ENCODE peak calls at places on chromosomes 13 and 19, in nine cellular contexts. One of them, this sample, is unnamed.

GRCh38 chr13:25286308-25286968 is 850 bp downstream of the MTMR6 start:
- DNase-seq in GM12892: peak; percentile 24
- DNase-seq in upper lobe of left lung: peak; percentile 62
- DNase-seq in SK-N-SH: peak; percentile 49
- DNase-seq in HL-60: peak; percentile 71
- DNase-seq in transverse colon: peak; percentile 44
- DNase-seq in GM12891: no peak
- DNase-seq in Panc1: no peak
- DNase-seq in sigmoid colon: no peak
- DNase-seq in this sample: no peak

GRCh38 chr13:91097269-91097668 is 250.2 kb upstream of the MIR17HG start:
- DNase-seq in upper lobe of left lung: no peak
- DNase-seq in SK-N-SH: no peak
- DNase-seq in GM12891: no peak
- DNase-seq in sigmoid colon: no peak
- DNase-seq in GM12892: no peak
- DNase-seq in HL-60: no peak
- DNase-seq in Panc1: no peak
- DNase-seq in transverse colon: no peak
- DNase-seq in this sample: no peak

GRCh38 chr19:36986601-36987000 is 70.5 kb downstream of the ZNF568 start:
- DNase-seq in HL-60: no peak
- DNase-seq in sigmoid colon: no peak
- DNase-seq in GM12891: no peak
- DNase-seq in Panc1: no peak
- DNase-seq in SK-N-SH: no peak
- DNase-seq in transverse colon: no peak
- DNase-seq in upper lobe of left lung: no peak
- DNase-seq in GM12892: no peak
- DNase-seq in this sample: no peak

GRCh38 chr13:46544811-46545210 is 8.2 kb upstream of the LRCH1 start:
- DNase-seq in Panc1: no peak
- DNase-seq in SK-N-SH: no peak
- DNase-seq in transverse colon: no peak
- DNase-seq in HL-60: no peak
- DNase-seq in sigmoid colon: no peak
- DNase-seq in GM12892: no peak
- DNase-seq in upper lobe of left lung: no peak
- DNase-seq in GM12891: no peak
- DNase-seq in this sample: no peak

GRCh38 chr13:114009590-114010400 is 35.9 kb upstream of the C13orf46 start:
- DNase-seq in GM12892: no peak
- DNase-seq in upper lobe of left lung: no peak
- DNase-seq in GM12891: no peak
- DNase-seq in Panc1: no peak
- DNase-seq in SK-N-SH: no peak
- DNase-seq in transverse colon: no peak
- DNase-seq in HL-60: no peak
- DNase-seq in sigmoid colon: peak; percentile 49
- DNase-seq in this sample: no peak

GRCh38 chr19:41299755-41300089 is 10.2 kb upstream of the CCDC97 start:
- DNase-seq in transverse colon: peak; percentile 66
- DNase-seq in sigmoid colon: peak; percentile 87
- DNase-seq in GM12892: no peak
- DNase-seq in upper lobe of left lung: peak; percentile 65
- DNase-seq in Panc1: no peak
- DNase-seq in HL-60: no peak
- DNase-seq in SK-N-SH: no peak
- DNase-seq in GM12891: no peak
- DNase-seq in this sample: no peak

GRCh38 chr19:29528350-29528945 is 2.7 kb downstream of the VSTM2B start:
- DNase-seq in transverse colon: peak; percentile 26
- DNase-seq in upper lobe of left lung: no peak
- DNase-seq in GM12892: peak; percentile 84
- DNase-seq in sigmoid colon: peak; percentile 66
- DNase-seq in SK-N-SH: peak; percentile 94
- DNase-seq in GM12891: peak; percentile 92
- DNase-seq in Panc1: no peak
- DNase-seq in HL-60: peak; percentile 70
- DNase-seq in this sample: no peak

GRCh38 chr13:24165746-24166145 is 5.2 kb downstream of the SPATA13 start:
- DNase-seq in GM12891: no peak
- DNase-seq in Panc1: no peak
- DNase-seq in HL-60: no peak
- DNase-seq in SK-N-SH: no peak
- DNase-seq in GM12892: no peak
- DNase-seq in transverse colon: no peak
- DNase-seq in upper lobe of left lung: no peak
- DNase-seq in sigmoid colon: no peak
- DNase-seq in this sample: no peak

GRCh38 chr19:58356236-58356970 is 3.1 kb upstream of the A1BG start:
- DNase-seq in GM12891: no peak
- DNase-seq in transverse colon: no peak
- DNase-seq in Panc1: no peak
- DNase-seq in SK-N-SH: no peak
- DNase-seq in GM12892: no peak
- DNase-seq in HL-60: no peak
- DNase-seq in sigmoid colon: peak; percentile 46
- DNase-seq in upper lobe of left lung: no peak
- DNase-seq in this sample: no peak

GRCh38 chr13:74683411-74683810 is 549.2 kb upstream of the KLF12 start:
- DNase-seq in upper lobe of left lung: no peak
- DNase-seq in GM12892: no peak
- DNase-seq in transverse colon: no peak
- DNase-seq in Panc1: no peak
- DNase-seq in GM12891: no peak
- DNase-seq in HL-60: no peak
- DNase-seq in SK-N-SH: no peak
- DNase-seq in sigmoid colon: no peak
- DNase-seq in this sample: no peak

DNA sequence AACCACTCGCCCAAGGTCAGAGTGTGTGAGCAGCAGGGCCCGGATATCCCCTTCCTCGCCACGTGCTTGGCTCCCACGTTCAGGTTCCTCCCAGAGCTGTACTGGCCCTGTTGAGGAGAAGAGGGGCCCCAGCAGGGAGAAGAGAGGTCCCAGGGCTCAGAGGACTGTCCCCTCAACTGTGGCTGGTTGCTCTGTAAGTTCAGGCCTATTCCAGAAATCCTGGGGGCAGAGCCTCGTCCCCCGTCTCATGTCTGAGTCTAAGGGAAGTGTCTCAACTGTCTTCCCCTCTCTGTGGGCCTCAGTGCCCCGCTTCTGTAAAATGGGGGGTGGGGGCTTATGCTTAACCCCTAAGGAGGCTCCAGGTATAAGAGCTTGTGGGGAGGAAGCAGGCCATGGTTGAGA is 3.9 kb downstream of the PPP5C start:
- DNase-seq in GM12891: no peak
- DNase-seq in SK-N-SH: no peak
- DNase-seq in upper lobe of left lung: peak; percentile 36
- DNase-seq in HL-60: peak; percentile 75
- DNase-seq in Panc1: no peak
- DNase-seq in GM12892: no peak
- DNase-seq in sigmoid colon: no peak
- DNase-seq in transverse colon: no peak
- DNase-seq in this sample: no peak
- TF ChIP-seq POLR2AphosphoS5 in GM12891: no peak
- TF ChIP-seq POLR2AphosphoS5 in SK-N-SH: no peak
- TF ChIP-seq POLR2AphosphoS5 in upper lobe of left lung: no peak
- TF ChIP-seq POLR2AphosphoS5 in HL-60: no peak
- TF ChIP-seq POLR2AphosphoS5 in Panc1: no peak
- TF ChIP-seq POLR2AphosphoS5 in GM12892: peak; percentile 36
- TF ChIP-seq POLR2AphosphoS5 in sigmoid colon: no peak
- TF ChIP-seq POLR2AphosphoS5 in transverse colon: no peak
- TF ChIP-seq POLR2AphosphoS5 in this sample: no peak

DNA sequence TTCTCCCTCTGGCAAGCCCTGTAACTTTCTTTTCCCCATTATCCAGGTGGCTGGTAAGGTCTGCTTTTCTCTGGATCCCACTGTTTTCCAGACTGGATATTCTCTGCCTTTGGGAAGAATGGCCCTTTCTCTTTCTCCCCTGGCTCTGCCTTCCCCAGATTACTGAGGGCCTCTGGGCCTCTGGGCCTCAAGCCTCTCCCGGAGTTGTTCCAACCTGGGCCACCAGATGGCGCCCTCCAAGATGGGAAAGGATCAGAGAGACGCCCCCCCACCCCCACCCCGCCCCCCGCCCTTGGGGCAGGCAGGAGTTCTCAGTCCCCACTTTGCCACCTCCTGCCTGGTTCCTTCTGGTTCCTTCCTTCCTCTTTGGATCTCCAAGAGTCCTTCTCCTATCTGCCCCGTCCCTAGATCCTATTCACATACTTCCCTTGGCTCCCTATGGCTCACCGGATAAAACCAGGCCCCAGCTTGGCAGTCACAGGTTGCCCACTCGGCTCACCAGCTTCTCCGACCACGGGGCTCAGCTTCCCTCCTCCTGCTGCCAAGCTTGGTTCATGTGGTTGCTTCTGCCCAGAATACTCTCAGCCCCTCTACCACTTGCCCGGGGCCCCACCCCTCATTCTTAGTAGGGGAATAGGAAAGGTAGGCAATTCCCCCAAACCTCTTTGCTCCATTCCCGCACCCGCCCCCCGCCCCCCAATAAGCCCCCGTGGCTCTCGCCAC is 13.0 kb downstream of the EPS8L1 start:
- DNase-seq in upper lobe of left lung: peak; percentile 55
- DNase-seq in GM12891: peak; percentile 80
- DNase-seq in HL-60: peak; percentile 73
- DNase-seq in Panc1: no peak
- DNase-seq in GM12892: peak; percentile 76
- DNase-seq in transverse colon: peak; percentile 82
- DNase-seq in sigmoid colon: peak; percentile 86
- DNase-seq in SK-N-SH: peak; percentile 92
- DNase-seq in this sample: no peak
- TF ChIP-seq POLR2AphosphoS5 in upper lobe of left lung: no peak
- TF ChIP-seq POLR2AphosphoS5 in GM12891: no peak
- TF ChIP-seq POLR2AphosphoS5 in HL-60: no peak
- TF ChIP-seq POLR2AphosphoS5 in Panc1: no peak
- TF ChIP-seq POLR2AphosphoS5 in GM12892: no peak
- TF ChIP-seq POLR2AphosphoS5 in transverse colon: no peak
- TF ChIP-seq POLR2AphosphoS5 in sigmoid colon: no peak
- TF ChIP-seq POLR2AphosphoS5 in SK-N-SH: no peak
- TF ChIP-seq POLR2AphosphoS5 in this sample: no peak

GRCh38 chr13:28657784-28658538 is 969 bp upstream of the POMP start:
- DNase-seq in SK-N-SH: peak; percentile 7
- DNase-seq in transverse colon: no peak
- DNase-seq in Panc1: no peak
- DNase-seq in GM12892: no peak
- DNase-seq in HL-60: peak; percentile 38
- DNase-seq in sigmoid colon: no peak
- DNase-seq in GM12891: no peak
- DNase-seq in upper lobe of left lung: no peak
- DNase-seq in this sample: no peak
- TF ChIP-seq POLR2AphosphoS5 in SK-N-SH: no peak
- TF ChIP-seq POLR2AphosphoS5 in transverse colon: no peak
- TF ChIP-seq POLR2AphosphoS5 in Panc1: no peak
- TF ChIP-seq POLR2AphosphoS5 in GM12892: no peak
- TF ChIP-seq POLR2AphosphoS5 in HL-60: no peak
- TF ChIP-seq POLR2AphosphoS5 in sigmoid colon: no peak
- TF ChIP-seq POLR2AphosphoS5 in GM12891: no peak
- TF ChIP-seq POLR2AphosphoS5 in upper lobe of left lung: no peak
- TF ChIP-seq POLR2AphosphoS5 in this sample: no peak

DNA sequence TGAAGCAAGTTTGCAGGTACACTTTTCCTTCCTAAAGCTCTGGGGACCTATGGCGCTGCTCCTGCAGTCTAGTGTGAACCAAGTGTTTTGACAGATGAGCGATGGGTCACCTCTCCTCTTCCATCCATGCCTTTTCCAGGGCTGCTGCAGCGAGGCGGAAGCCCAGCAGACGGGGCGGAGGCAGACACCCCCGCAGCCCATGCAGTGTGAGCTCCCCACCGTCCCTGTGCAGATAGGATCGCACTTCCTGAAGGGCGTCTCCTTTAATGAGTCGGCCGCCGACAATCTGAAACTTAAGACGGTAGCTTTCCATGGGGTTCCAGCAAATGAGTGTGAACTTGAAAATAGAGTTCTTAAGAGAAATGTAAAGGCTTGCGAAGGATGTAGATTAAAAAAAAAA is 37.1 kb upstream of the GPI start:
- DNase-seq in HL-60: no peak
- DNase-seq in GM12892: no peak
- DNase-seq in sigmoid colon: no peak
- DNase-seq in GM12891: no peak
- DNase-seq in Panc1: no peak
- DNase-seq in upper lobe of left lung: peak; percentile 40
- DNase-seq in transverse colon: no peak
- DNase-seq in SK-N-SH: no peak
- DNase-seq in this sample: no peak
- TF ChIP-seq POLR2AphosphoS5 in HL-60: no peak
- TF ChIP-seq POLR2AphosphoS5 in GM12892: no peak
- TF ChIP-seq POLR2AphosphoS5 in sigmoid colon: no peak
- TF ChIP-seq POLR2AphosphoS5 in GM12891: no peak
- TF ChIP-seq POLR2AphosphoS5 in Panc1: no peak
- TF ChIP-seq POLR2AphosphoS5 in upper lobe of left lung: peak; percentile 45
- TF ChIP-seq POLR2AphosphoS5 in transverse colon: no peak
- TF ChIP-seq POLR2AphosphoS5 in SK-N-SH: no peak
- TF ChIP-seq POLR2AphosphoS5 in this sample: no peak

GRCh38 chr19:46528601-46529447 is 33.2 kb upstream of the PNMA8B start:
- DNase-seq in GM12891: no peak
- DNase-seq in sigmoid colon: no peak
- DNase-seq in Panc1: no peak
- DNase-seq in SK-N-SH: no peak
- DNase-seq in transverse colon: no peak
- DNase-seq in upper lobe of left lung: no peak
- DNase-seq in HL-60: no peak
- DNase-seq in GM12892: no peak
- DNase-seq in this sample: no peak
- TF ChIP-seq POLR2AphosphoS5 in GM12891: no peak
- TF ChIP-seq POLR2AphosphoS5 in sigmoid colon: no peak
- TF ChIP-seq POLR2AphosphoS5 in Panc1: no peak
- TF ChIP-seq POLR2AphosphoS5 in SK-N-SH: no peak
- TF ChIP-seq POLR2AphosphoS5 in transverse colon: no peak
- TF ChIP-seq POLR2AphosphoS5 in upper lobe of left lung: no peak
- TF ChIP-seq POLR2AphosphoS5 in HL-60: no peak
- TF ChIP-seq POLR2AphosphoS5 in GM12892: no peak
- TF ChIP-seq POLR2AphosphoS5 in this sample: no peak

GRCh38 chr13:99963832-99964339 is 7.7 kb downstream of the ZIC5 start:
- DNase-seq in GM12892: no peak
- DNase-seq in HL-60: no peak
- DNase-seq in SK-N-SH: no peak
- DNase-seq in sigmoid colon: no peak
- DNase-seq in upper lobe of left lung: no peak
- DNase-seq in transverse colon: no peak
- DNase-seq in GM12891: no peak
- DNase-seq in Panc1: no peak
- DNase-seq in this sample: no peak
- TF ChIP-seq POLR2AphosphoS5 in GM12892: no peak
- TF ChIP-seq POLR2AphosphoS5 in HL-60: no peak
- TF ChIP-seq POLR2AphosphoS5 in SK-N-SH: no peak
- TF ChIP-seq POLR2AphosphoS5 in sigmoid colon: no peak
- TF ChIP-seq POLR2AphosphoS5 in upper lobe of left lung: no peak
- TF ChIP-seq POLR2AphosphoS5 in transverse colon: no peak
- TF ChIP-seq POLR2AphosphoS5 in GM12891: no peak
- TF ChIP-seq POLR2AphosphoS5 in Panc1: no peak
- TF ChIP-seq POLR2AphosphoS5 in this sample: no peak

GRCh38 chr19:55259540-55260210 is 858 bp upstream of the PPP6R1 start:
- DNase-seq in Panc1: no peak
- DNase-seq in sigmoid colon: peak; percentile 76
- DNase-seq in transverse colon: no peak
- DNase-seq in GM12891: no peak
- DNase-seq in HL-60: peak; percentile 20
- DNase-seq in SK-N-SH: no peak
- DNase-seq in GM12892: no peak
- DNase-seq in upper lobe of left lung: no peak
- DNase-seq in this sample: no peak
- TF ChIP-seq POLR2AphosphoS5 in Panc1: no peak
- TF ChIP-seq POLR2AphosphoS5 in sigmoid colon: no peak
- TF ChIP-seq POLR2AphosphoS5 in transverse colon: no peak
- TF ChIP-seq POLR2AphosphoS5 in GM12891: peak; percentile 79
- TF ChIP-seq POLR2AphosphoS5 in HL-60: no peak
- TF ChIP-seq POLR2AphosphoS5 in SK-N-SH: no peak
- TF ChIP-seq POLR2AphosphoS5 in GM12892: no peak
- TF ChIP-seq POLR2AphosphoS5 in upper lobe of left lung: no peak
- TF ChIP-seq POLR2AphosphoS5 in this sample: no peak

This sample was measured in esophagus muscularis mucosa.